ENCODE peak calls at places on chromosomes 6 and 20, in ten cellular contexts. C is neural progenitor cell; D is NCI-H460; Q is NCI-H345; R is GM06990; J is GM23248; S is T-helper 2 cell; U is HEK293T; K is NCI-H524; V is stimulated activated naive B cell treated with anti-CD40 and anti-IgM and Interleukin-4, amounts not matched to agents 10 μg/mL and 1 μg/mL and 100 μg/mL, for 72 hours. T is an unnamed sample.

GRCh38 chr6:4613795-4614194 is 162.4 kb upstream of the CDYL start:
- DNase-seq in J (no peak), D (no peak), C (no peak), Q (no peak), V (no peak), U (no peak), R (no peak), S (no peak), K (peak; percentile 50), T (no peak)

GRCh38 chr6:144278659-144279314 is 6.3 kb upstream of the UTRN start:
- DNase-seq in C (no peak), S (no peak), R (no peak), J (no peak), D (no peak), V (no peak), U (no peak), Q (no peak), K (no peak), T (no peak)

GRCh38 chr6:107652526-107653182 is 162.7 kb downstream of the SOBP start:
- DNase-seq in U (no peak), S (no peak), Q (no peak), D (no peak), V (no peak), R (no peak), J (peak; percentile 23), C (no peak), K (no peak), T (no peak)

GRCh38 chr20:57894096-57894495 is 184.3 kb upstream of the PMEPA1 start:
- DNase-seq in S (no peak), K (no peak), J (no peak), V (no peak), R (no peak), C (no peak), U (no peak), D (no peak), Q (no peak), T (no peak)

GRCh38 chr20:10611357-10611756 is 62.4 kb downstream of the JAG1 start:
- DNase-seq in V (no peak), Q (no peak), S (no peak), D (no peak), J (peak; percentile 63), R (no peak), U (peak; percentile 27), K (no peak), C (peak; percentile 75), T (peak; percentile 50)

GRCh38 chr6:89184344-89184743 is 32.8 kb downstream of the GABRR1 start:
- DNase-seq in J (no peak), V (no peak), K (no peak), D (no peak), S (no peak), C (peak; percentile 9), R (no peak), Q (no peak), U (no peak), T (peak; percentile 31)

GRCh38 chr20:51326241-51326819 is 216.2 kb downstream of the NFATC2 start:
- DNase-seq in C (peak; percentile 82), U (peak; percentile 25), S (no peak), V (no peak), J (peak; percentile 46), Q (peak; percentile 30), K (no peak), D (peak; percentile 68), R (no peak), T (peak; percentile 46)

GRCh38 chr6:46893648-46894047 is 28.1 kb downstream of the ADGRF5 start:
- DNase-seq in V (no peak), K (no peak), D (no peak), J (no peak), S (no peak), R (no peak), Q (no peak), C (no peak), U (no peak), T (no peak)

GRCh38 chr6:31814677-31815024 is 432 bp downstream of the HSPA1L start:
- DNase-seq in K (peak; percentile 81), C (peak; percentile 96), R (peak; percentile 66), V (peak; percentile 57), J (peak; percentile 98), Q (peak; percentile 97), D (peak; percentile 94), S (peak; percentile 61), U (no peak), T (peak; percentile 69)

GRCh38 chr6:45640811-45641210 is 263.1 kb upstream of the SUPT3H start:
- DNase-seq in V (no peak), K (no peak), J (no peak), C (no peak), S (no peak), D (no peak), Q (no peak), U (no peak), R (no peak), T (no peak)

GRCh38 chr6:84764332-84765049 is at the start of gene TBX18:
- DNase-seq in Q (no peak), V (no peak), S (no peak), R (no peak), C (peak; percentile 98), U (peak; percentile 80), J (peak; percentile 100), D (peak; percentile 83), K (no peak), T (peak; percentile 96)

GRCh38 chr20:33444797-33445560 is 1.4 kb upstream of the SNTA1 start:
- DNase-seq in D (no peak), Q (peak; percentile 61), R (no peak), V (no peak), S (peak; percentile 12), C (no peak), K (no peak), U (no peak), J (no peak), T (no peak)

GRCh38 chr6:144675231-144675861 is 390.2 kb downstream of the UTRN start:
- DNase-seq in U (no peak), V (peak; percentile 37), Q (peak; percentile 29), C (no peak), R (no peak), S (no peak), D (no peak), J (no peak), K (peak; percentile 90), T (no peak)

GRCh38 chr20:45229264-45230056 is 8.3 kb downstream of the SEMG2 start:
- DNase-seq in Q (peak; percentile 11), R (peak; percentile 48), J (peak; percentile 23), V (no peak), D (peak; percentile 13), C (peak; percentile 30), U (peak; percentile 34), S (no peak), K (no peak), T (no peak)

GRCh38 chr6:29558439-29559079 is 973 bp downstream of the UBD start:
- DNase-seq in Q (no peak), S (no peak), J (no peak), V (no peak), C (no peak), U (no peak), K (no peak), D (no peak), R (no peak), T (no peak)

GRCh38 chr6:99522531-99522930 is 7.3 kb upstream of the USP45 start:
- DNase-seq in J (peak; percentile 79), U (no peak), D (no peak), K (no peak), V (no peak), S (no peak), R (no peak), C (no peak), Q (no peak), T (no peak)

GRCh38 chr20:3156811-3157619 is 2.6 kb downstream of the FASTKD5 start:
- DNase-seq in R (peak; percentile 50), S (peak; percentile 7), Q (no peak), K (no peak), C (no peak), V (no peak), D (no peak), J (peak; percentile 40), U (no peak), T (no peak)

GRCh38 chr6:27593200-27593818 is 120.4 kb upstream of the ZNF184 start:
- DNase-seq in Q (no peak), K (no peak), R (peak; percentile 59), U (no peak), C (peak; percentile 36), D (no peak), J (no peak), V (no peak), S (no peak), T (no peak)

GRCh38 chr20:684676-685319 is 9.2 kb upstream of the SCRT2 start:
- DNase-seq in S (no peak), U (no peak), R (no peak), K (no peak), Q (no peak), D (no peak), J (no peak), V (no peak), C (no peak), T (no peak)

GRCh38 chr6:168915855-168916254 is 337.8 kb downstream of the THBS2 start:
- DNase-seq in C (no peak), J (no peak), R (no peak), S (no peak), U (no peak), Q (peak; percentile 31), K (no peak), D (no peak), V (no peak), T (no peak)

GRCh38 chr6:127277878-127278843 is 11.5 kb downstream of the RNF146 start:
- DNase-seq in Q (no peak), S (no peak), R (no peak), D (no peak), J (no peak), C (no peak), K (no peak), V (no peak), U (no peak), T (no peak)

GRCh38 chr20:31560094-31560899 is 44.8 kb upstream of the ID1 start:
- DNase-seq in R (no peak), U (peak; percentile 70), C (peak; percentile 65), D (peak; percentile 88), Q (peak; percentile 67), K (peak; percentile 43), S (peak; percentile 45), V (peak; percentile 39), J (peak; percentile 95), T (peak; percentile 94)

GRCh38 chr20:58306421-58307261 is 2.9 kb upstream of the RAB22A start:
- DNase-seq in R (peak; percentile 57), J (peak; percentile 50), C (no peak), V (peak; percentile 84), S (peak; percentile 91), U (no peak), K (no peak), D (peak; percentile 18), Q (no peak), T (no peak)

GRCh38 chr6:12196326-12196936 is 93.7 kb upstream of the EDN1 start:
- DNase-seq in U (no peak), R (no peak), V (no peak), Q (no peak), J (peak; percentile 29), D (no peak), C (no peak), K (no peak), S (no peak), T (no peak)

GRCh38 chr6:56484669-56485068 is 158.0 kb downstream of the DST start:
- DNase-seq in D (no peak), U (no peak), R (no peak), K (no peak), Q (no peak), C (no peak), J (peak; percentile 68), S (no peak), V (no peak), T (no peak)

GRCh38 chr20:47389867-47390347 is 33.4 kb upstream of the ZMYND8 start:
- DNase-seq in R (peak; percentile 71), U (no peak), K (no peak), J (peak; percentile 77), S (no peak), Q (no peak), D (peak; percentile 99), V (peak; percentile 40), C (no peak), T (no peak)

GRCh38 chr6:134363323-134364039 is 45.6 kb upstream of the SGK1 start:
- DNase-seq in C (no peak), J (peak; percentile 93), Q (peak; percentile 40), R (no peak), V (no peak), K (no peak), U (no peak), S (no peak), D (peak; percentile 31), T (no peak)

GRCh38 chr6:1627884-1628550 is 18.3 kb downstream of the FOXC1 start:
- DNase-seq in K (no peak), D (no peak), V (no peak), C (no peak), S (no peak), U (no peak), J (no peak), R (no peak), Q (no peak), T (no peak)

T was measured in glutamatergic neuron.